ENCODE peak calls at places on chromosomes 2 and 18, in six cellular contexts. One of them, this sample, is unnamed.

GRCh38 chr2:219576505-219577388 is 4.6 kb downstream of the INHA start:
- DNase-seq in neuronal stem cell: no peak
- DNase-seq in PC-3: peak
- DNase-seq in AG04450: no peak
- DNase-seq in mesendoderm: peak
- DNase-seq in HepG2: peak
- DNase-seq in this sample: no peak

GRCh38 chr2:234130734-234131133 is 80.2 kb downstream of the SPP2 start:
- DNase-seq in AG04450: no peak
- DNase-seq in mesendoderm: no peak
- DNase-seq in PC-3: no peak
- DNase-seq in neuronal stem cell: no peak
- DNase-seq in HepG2: no peak
- DNase-seq in this sample: no peak

GRCh38 chr2:236070236-236070635 is 98.0 kb downstream of the GBX2 start:
- DNase-seq in PC-3: no peak
- DNase-seq in mesendoderm: no peak
- DNase-seq in HepG2: no peak
- DNase-seq in AG04450: no peak
- DNase-seq in neuronal stem cell: no peak
- DNase-seq in this sample: no peak

GRCh38 chr2:189233527-189233926 is 54.0 kb upstream of the COL5A2 start:
- DNase-seq in HepG2: no peak
- DNase-seq in mesendoderm: no peak
- DNase-seq in AG04450: no peak
- DNase-seq in PC-3: peak
- DNase-seq in neuronal stem cell: no peak
- DNase-seq in this sample: peak

GRCh38 chr2:174752403-174753037 is 11.8 kb downstream of the CHRNA1 start:
- DNase-seq in AG04450: no peak
- DNase-seq in neuronal stem cell: no peak
- DNase-seq in HepG2: no peak
- DNase-seq in mesendoderm: no peak
- DNase-seq in PC-3: peak
- DNase-seq in this sample: no peak

GRCh38 chr2:205754924-205755321 is 72.6 kb downstream of the NRP2 start:
- DNase-seq in mesendoderm: no peak
- DNase-seq in HepG2: peak
- DNase-seq in AG04450: no peak
- DNase-seq in neuronal stem cell: peak
- DNase-seq in PC-3: peak
- DNase-seq in this sample: no peak

GRCh38 chr18:79772865-79773696 is 24.7 kb upstream of the KCNG2 start:
- DNase-seq in mesendoderm: no peak
- DNase-seq in HepG2: no peak
- DNase-seq in AG04450: no peak
- DNase-seq in neuronal stem cell: no peak
- DNase-seq in PC-3: no peak
- DNase-seq in this sample: no peak

GRCh38 chr18:62523631-62524442 is 1.0 kb downstream of the ZCCHC2 start:
- DNase-seq in mesendoderm: peak
- DNase-seq in PC-3: peak
- DNase-seq in AG04450: no peak
- DNase-seq in neuronal stem cell: no peak
- DNase-seq in HepG2: no peak
- DNase-seq in this sample: no peak

GRCh38 chr2:69013837-69014796 is 1.1 kb downstream of the ANTXR1 start:
- DNase-seq in PC-3: peak
- DNase-seq in neuronal stem cell: no peak
- DNase-seq in AG04450: no peak
- DNase-seq in mesendoderm: peak
- DNase-seq in HepG2: no peak
- DNase-seq in this sample: no peak

GRCh38 chr2:157246212-157247067 is 11.1 kb upstream of the GALNT5 start:
- DNase-seq in PC-3: peak
- DNase-seq in AG04450: peak
- DNase-seq in neuronal stem cell: peak
- DNase-seq in HepG2: no peak
- DNase-seq in mesendoderm: peak
- DNase-seq in this sample: peak

GRCh38 chr2:64625352-64626145 is 28.2 kb downstream of the SERTAD2 start:
- DNase-seq in PC-3: no peak
- DNase-seq in neuronal stem cell: no peak
- DNase-seq in HepG2: no peak
- DNase-seq in AG04450: no peak
- DNase-seq in mesendoderm: peak
- DNase-seq in this sample: no peak

GRCh38 chr18:50398099-50398498 is 23.3 kb downstream of the SKA1 start:
- DNase-seq in mesendoderm: peak
- DNase-seq in PC-3: no peak
- DNase-seq in HepG2: no peak
- DNase-seq in neuronal stem cell: no peak
- DNase-seq in AG04450: no peak
- DNase-seq in this sample: no peak

GRCh38 chr18:35616664-35617423 is 35.3 kb downstream of the GALNT1 start:
- DNase-seq in HepG2: no peak
- DNase-seq in neuronal stem cell: no peak
- DNase-seq in PC-3: peak
- DNase-seq in AG04450: peak
- DNase-seq in mesendoderm: peak
- DNase-seq in this sample: peak

DNA sequence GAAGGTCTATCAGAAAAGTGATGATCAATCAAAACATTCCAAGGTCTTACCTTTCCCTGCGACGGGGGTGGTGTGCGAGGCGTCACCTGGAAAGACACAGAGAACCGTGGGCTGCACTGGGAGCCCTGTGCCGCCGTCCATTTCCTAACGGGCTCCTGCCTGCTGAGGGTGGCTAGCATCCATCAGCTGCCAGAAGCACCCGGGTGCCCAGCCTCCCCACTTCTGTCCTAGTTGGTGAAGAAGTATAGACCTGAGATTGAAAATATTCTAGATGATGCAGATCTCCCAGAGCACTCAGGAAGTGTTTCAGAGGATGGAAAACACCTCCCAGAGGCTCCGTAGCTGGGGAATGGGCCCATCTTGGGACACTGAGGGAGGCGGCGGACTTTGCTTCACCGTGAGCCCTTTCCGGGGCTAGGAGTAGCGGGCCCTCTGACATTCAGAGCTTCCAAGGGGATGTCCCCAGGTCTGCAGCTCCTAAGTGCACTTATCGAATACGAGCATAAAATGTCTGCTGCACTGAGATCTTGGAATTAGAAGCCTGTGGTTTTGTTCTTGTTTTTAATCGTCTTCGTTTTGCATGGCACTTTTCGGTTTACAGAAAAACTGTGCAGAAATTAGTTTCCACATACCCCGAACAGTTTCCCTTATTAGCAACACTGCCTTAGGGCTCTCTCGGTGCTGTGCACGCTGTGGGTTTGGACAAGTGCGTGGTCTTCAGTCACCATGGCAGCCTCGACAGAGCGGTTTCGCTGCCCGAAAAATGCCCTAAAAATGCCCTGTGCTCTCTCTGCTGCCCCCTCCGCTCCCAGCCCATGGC is 143.5 kb downstream of the MBP start:
- DNase-seq in PC-3: no peak
- DNase-seq in neuronal stem cell: no peak
- DNase-seq in mesendoderm: no peak
- DNase-seq in AG04450: no peak
- DNase-seq in HepG2: no peak
- DNase-seq in this sample: no peak
- H3K27ac ChIP-seq in PC-3: no peak
- H3K27ac ChIP-seq in neuronal stem cell: no peak
- H3K27ac ChIP-seq in mesendoderm: no peak
- H3K27ac ChIP-seq in AG04450: no peak
- H3K27ac ChIP-seq in HepG2: no peak
- H3K27ac ChIP-seq in this sample: no peak

GRCh38 chr2:3467654-3468053 is 51.7 kb downstream of the ADI1 start:
- DNase-seq in neuronal stem cell: no peak
- DNase-seq in mesendoderm: no peak
- DNase-seq in HepG2: no peak
- DNase-seq in AG04450: no peak
- DNase-seq in PC-3: no peak
- DNase-seq in this sample: no peak

GRCh38 chr2:3469486-3469885 is 49.8 kb downstream of the ADI1 start:
- DNase-seq in neuronal stem cell: no peak
- DNase-seq in HepG2: no peak
- DNase-seq in mesendoderm: no peak
- DNase-seq in AG04450: no peak
- DNase-seq in PC-3: no peak
- DNase-seq in this sample: no peak

GRCh38 chr2:3470166-3470651 is 49.1 kb downstream of the ADI1 start:
- DNase-seq in neuronal stem cell: no peak
- DNase-seq in mesendoderm: no peak
- DNase-seq in HepG2: no peak
- DNase-seq in PC-3: no peak
- DNase-seq in AG04450: peak
- DNase-seq in this sample: no peak

GRCh38 chr2:3466966-3467365 is 52.4 kb downstream of the ADI1 start:
- DNase-seq in HepG2: no peak
- DNase-seq in AG04450: no peak
- DNase-seq in mesendoderm: no peak
- DNase-seq in PC-3: no peak
- DNase-seq in neuronal stem cell: no peak
- DNase-seq in this sample: no peak

DNA sequence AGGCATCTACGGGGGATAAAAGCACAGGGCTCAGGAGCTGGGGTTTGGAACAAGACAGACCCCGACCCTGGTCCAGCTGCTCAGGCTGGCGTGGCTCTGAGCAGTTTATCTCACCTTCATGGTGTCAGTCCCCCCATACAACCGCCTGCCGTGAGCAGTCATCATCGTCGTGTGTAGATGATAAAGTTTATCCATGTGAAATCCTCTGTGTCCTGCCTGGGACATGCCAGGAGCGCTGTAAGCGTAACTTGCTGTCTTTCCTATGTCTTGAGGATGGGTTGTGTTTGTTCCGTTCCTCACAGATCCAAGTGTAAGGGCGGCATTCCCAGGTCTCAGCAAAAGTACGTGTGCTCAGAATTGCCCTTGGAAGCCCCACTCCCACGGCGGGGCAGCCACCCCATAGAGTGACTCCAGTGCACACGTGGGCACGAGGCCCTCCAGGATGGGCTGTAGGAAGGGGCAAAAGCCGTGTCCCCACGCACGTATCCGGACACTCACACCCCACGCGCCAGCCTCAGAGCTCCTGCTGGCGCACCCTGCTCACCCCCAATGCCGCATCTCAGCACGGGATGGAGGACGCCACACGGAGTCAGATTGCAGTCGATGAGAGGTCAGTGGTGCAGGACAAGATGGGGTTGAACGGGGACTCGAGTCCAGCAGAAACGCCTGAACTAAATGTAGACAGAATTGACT is 50.9 kb downstream of the ADI1 start:
- DNase-seq in mesendoderm: no peak
- DNase-seq in neuronal stem cell: no peak
- DNase-seq in HepG2: no peak
- DNase-seq in PC-3: no peak
- DNase-seq in AG04450: no peak
- DNase-seq in this sample: no peak
- H3K27ac ChIP-seq in mesendoderm: no peak
- H3K27ac ChIP-seq in neuronal stem cell: no peak
- H3K27ac ChIP-seq in HepG2: no peak
- H3K27ac ChIP-seq in PC-3: no peak
- H3K27ac ChIP-seq in AG04450: peak
- H3K27ac ChIP-seq in this sample: no peak

GRCh38 chr2:121644715-121645114 is 4.5 kb downstream of the CLASP1 start:
- DNase-seq in PC-3: no peak
- DNase-seq in neuronal stem cell: no peak
- DNase-seq in mesendoderm: no peak
- DNase-seq in HepG2: peak
- DNase-seq in AG04450: no peak
- DNase-seq in this sample: no peak
- H3K27ac ChIP-seq in PC-3: no peak
- H3K27ac ChIP-seq in neuronal stem cell: no peak
- H3K27ac ChIP-seq in mesendoderm: no peak
- H3K27ac ChIP-seq in HepG2: peak
- H3K27ac ChIP-seq in AG04450: no peak
- H3K27ac ChIP-seq in this sample: no peak

DNA sequence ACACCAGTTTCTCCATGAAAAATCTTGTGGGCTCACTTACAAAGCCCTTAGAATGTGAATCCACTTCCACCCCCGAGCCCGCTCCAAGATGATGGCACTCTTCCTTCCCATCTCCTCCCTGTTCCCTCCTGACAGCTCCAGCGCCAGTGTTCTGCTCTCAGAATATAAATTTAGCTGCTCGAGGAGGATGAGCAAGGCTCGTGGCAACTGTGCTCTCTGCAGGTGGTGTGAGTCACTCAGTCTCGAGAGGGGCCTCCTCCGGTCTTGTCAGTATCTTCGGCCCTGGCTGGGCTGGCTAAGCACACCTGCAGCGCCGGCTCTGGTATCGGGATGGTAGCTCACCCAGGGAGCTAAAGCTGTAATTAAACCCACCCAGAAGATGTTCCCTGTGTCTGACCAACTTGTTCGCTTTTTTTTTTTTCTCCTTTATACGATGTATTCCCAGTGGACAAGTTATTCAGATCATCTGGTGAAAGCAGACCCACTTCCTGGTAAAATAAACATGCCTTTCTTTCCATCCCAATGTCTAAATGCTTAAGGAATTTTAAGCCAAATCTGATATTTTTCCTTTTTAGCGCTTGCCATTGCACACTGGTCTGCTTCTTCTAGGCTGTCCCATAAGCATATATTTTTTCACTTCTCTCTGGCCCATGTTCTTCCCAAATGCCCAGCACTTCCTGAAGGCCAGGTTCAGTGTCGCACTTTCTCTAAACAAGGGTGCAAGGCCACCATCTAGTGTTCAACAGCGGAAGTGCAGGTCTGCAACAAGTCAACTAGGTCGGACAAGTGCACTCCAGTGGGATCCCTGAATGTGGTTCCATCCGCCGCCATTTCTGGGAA is 31.4 kb upstream of the YPEL5 start:
- DNase-seq in mesendoderm: peak
- DNase-seq in HepG2: peak
- DNase-seq in neuronal stem cell: peak
- DNase-seq in AG04450: peak
- DNase-seq in PC-3: peak
- DNase-seq in this sample: peak
- H3K27ac ChIP-seq in mesendoderm: peak
- H3K27ac ChIP-seq in HepG2: no peak
- H3K27ac ChIP-seq in neuronal stem cell: no peak
- H3K27ac ChIP-seq in AG04450: peak
- H3K27ac ChIP-seq in PC-3: peak
- H3K27ac ChIP-seq in this sample: no peak